ENCODE peak calls at places on chromosomes 5 and 9, in seven cellular contexts. B, Z, O, A, C, N and J are unnamed samples.

GRCh38 chr5:91010090-91010489 is 373.0 kb downstream of the ARRDC3 start:
- DNase-seq in C (no peak), N (no peak), O (no peak), A (no peak), Z (no peak), B (no peak), J (no peak)

GRCh38 chr9:82882744-82883143 is 180.2 kb downstream of the RASEF start:
- DNase-seq in C (no peak), N (no peak), O (no peak), A (no peak), B (no peak), Z (no peak), J (no peak)

GRCh38 chr5:95365302-95366095 is 25.7 kb upstream of the FAM81B start:
- DNase-seq in N (no peak), A (no peak), O (no peak), Z (no peak), C (no peak), B (no peak), J (no peak)

GRCh38 chr5:82799346-82800077 is 277.7 kb downstream of the TMEM167A start:
- DNase-seq in A (no peak), O (no peak), N (no peak), Z (no peak), C (no peak), B (peak; percentile 8), J (no peak)

GRCh38 chr5:36530249-36530648 is 76.2 kb upstream of the SLC1A3 start:
- DNase-seq in O (no peak), C (no peak), A (no peak), N (no peak), Z (no peak), B (no peak), J (peak; percentile 43)

GRCh38 chr5:132267166-132267739 is 9.8 kb downstream of the PDLIM4 start:
- DNase-seq in B (no peak), O (no peak), Z (no peak), A (no peak), N (peak; percentile 42), C (no peak), J (no peak)

GRCh38 chr5:34496258-34496657 is 159.9 kb upstream of the RAI14 start:
- DNase-seq in A (no peak), B (no peak), N (no peak), O (no peak), C (no peak), Z (no peak), J (no peak)

GRCh38 chr9:123149067-123149466 is 115.6 kb downstream of the GPR21 start:
- DNase-seq in C (no peak), B (no peak), N (no peak), O (no peak), Z (no peak), A (no peak), J (no peak)

GRCh38 chr9:109499631-109500120 is 1.6 kb upstream of the PTPN3 start:
- DNase-seq in B (peak; percentile 56), A (no peak), C (no peak), Z (no peak), N (no peak), O (peak; percentile 80), J (peak; percentile 62)

GRCh38 chr5:7857918-7858632 is 7.1 kb upstream of the CFAP90 start:
- DNase-seq in C (no peak), N (no peak), A (no peak), B (no peak), Z (peak; percentile 20), O (no peak), J (no peak)

GRCh38 chr9:110246214-110246613 is 10.1 kb downstream of the TXN start:
- DNase-seq in O (no peak), A (no peak), Z (no peak), C (no peak), N (no peak), B (no peak), J (no peak)

GRCh38 chr5:102241809-102242421 is 54.2 kb downstream of the SLCO4C1 start:
- DNase-seq in N (no peak), Z (no peak), B (no peak), O (peak; percentile 17), C (no peak), A (no peak), J (no peak)

GRCh38 chr9:91803143-91803940 is 146.7 kb downstream of the ROR2 start:
- DNase-seq in O (no peak), A (no peak), Z (no peak), C (no peak), B (peak; percentile 83), N (no peak), J (peak; percentile 61)

GRCh38 chr5:9419794-9420193 is 126.1 kb downstream of the SEMA5A start:
- DNase-seq in Z (no peak), A (no peak), B (no peak), C (no peak), N (no peak), O (no peak), J (peak; percentile 41)

GRCh38 chr5:158590936-158591863 is 508.5 kb downstream of the EBF1 start:
- DNase-seq in C (no peak), N (no peak), B (peak; percentile 35), A (no peak), Z (no peak), O (peak; percentile 32), J (peak; percentile 9)

GRCh38 chr9:138053996-138054752 is 176.6 kb downstream of the CACNA1B start:
- DNase-seq in Z (no peak), C (no peak), N (peak; percentile 44), A (no peak), B (no peak), O (peak; percentile 4), J (no peak)

GRCh38 chr5:135225856-135226560 is 173.0 kb downstream of the MACROH2A1 start:
- DNase-seq in A (no peak), Z (no peak), B (peak; percentile 52), N (no peak), C (no peak), O (no peak), J (no peak)

GRCh38 chr5:58462623-58463230 is 2.8 kb upstream of the PLK2 start:
- DNase-seq in A (no peak), O (peak; percentile 22), N (no peak), Z (peak; percentile 27), C (peak; percentile 50), B (peak; percentile 50), J (peak; percentile 60)

GRCh38 chr5:10760033-10760975 is 730 bp downstream of the DAP start:
- DNase-seq in B (peak; percentile 67), A (no peak), Z (peak; percentile 52), N (peak; percentile 71), O (no peak), C (peak; percentile 34), J (peak; percentile 80)